ENCODE peak calls at places on chromosomes 12 and 14, in seven cellular contexts. L, E, X, K, V, H and I are unnamed samples.

GRCh38 chr12:1474059-1474537 is 120.3 kb downstream of the FBXL14 start:
- DNase-seq in E (peak), X (peak), H (peak), L (peak), K (peak), V (peak), I (peak)

GRCh38 chr12:65566776-65567175 is 257.5 kb upstream of the HMGA2 start:
- DNase-seq in H (no peak), L (peak), V (no peak), K (no peak), X (no peak), E (no peak), I (no peak)

GRCh38 chr12:34398366-34398705 is 376.0 kb downstream of the ALG10 start:
- DNase-seq in V (no peak), E (no peak), H (no peak), X (no peak), K (no peak), L (no peak), I (no peak)

GRCh38 chr12:106106129-106106566 is 32.6 kb downstream of the NUAK1 start:
- DNase-seq in H (no peak), X (no peak), L (peak), E (no peak), K (no peak), V (no peak), I (no peak)

GRCh38 chr12:59383426-59383822 is 212.4 kb upstream of the SLC16A7 start:
- DNase-seq in X (no peak), K (no peak), L (peak), V (no peak), H (no peak), E (peak), I (no peak)

GRCh38 chr14:76486251-76486743 is 110.4 kb downstream of the ESRRB start:
- DNase-seq in E (no peak), K (no peak), V (no peak), X (no peak), L (no peak), H (no peak), I (no peak)

GRCh38 chr14:91866061-91866460 is 1.3 kb downstream of the TC2N start:
- DNase-seq in K (no peak), H (no peak), L (peak), V (no peak), E (peak), X (no peak), I (no peak)

GRCh38 chr14:90508536-90509254 is 111.9 kb downstream of the CALM1 start:
- DNase-seq in X (no peak), K (no peak), L (no peak), H (no peak), E (no peak), V (no peak), I (no peak)

GRCh38 chr14:77980475-77981321 is 180.8 kb downstream of the ADCK1 start:
- DNase-seq in K (no peak), H (no peak), X (no peak), E (no peak), L (no peak), V (no peak), I (no peak)

GRCh38 chr12:22286569-22286968 is 47.9 kb downstream of the ST8SIA1 start:
- DNase-seq in E (no peak), H (no peak), X (peak), V (no peak), L (peak), K (no peak), I (no peak)

GRCh38 chr12:84982888-84983287 is 53.2 kb downstream of the TSPAN19 start:
- DNase-seq in K (no peak), E (no peak), L (no peak), X (no peak), H (no peak), V (no peak), I (no peak)

GRCh38 chr12:43551971-43552559 is at the start of gene ADAMTS20:
- DNase-seq in K (peak), L (peak), V (no peak), H (no peak), X (no peak), E (no peak), I (no peak)

GRCh38 chr14:83779266-83779665 is 1750.7 kb upstream of the FLRT2 start:
- DNase-seq in L (peak), V (peak), E (peak), K (peak), X (peak), H (no peak), I (no peak)

GRCh38 chr12:3117144-3117581 is 40.0 kb downstream of the TSPAN9 start:
- DNase-seq in H (no peak), K (peak), X (peak), V (no peak), E (peak), L (peak), I (no peak)